ENCODE peak calls at places on chromosome 11, in nine cellular contexts. X is left ventricle myocardium inferior, Y is lower leg skin, U is cardiac muscle cell, T is psoas muscle, G is bronchial epithelial cell, R is GM12865, A is AG09309, N is AG04450. S is an unnamed sample.

GRCh38 chr11:106988151-106988806 is 30.0 kb downstream of the GUCY1A2 start:
- DNase-seq in X (no peak), Y (no peak), U (peak; percentile 89), T (no peak), G (peak; percentile 51), R (no peak), A (peak; percentile 86), N (no peak), S (no peak)

GRCh38 chr11:36792870-36793541 is 195.0 kb upstream of the RAG2 start:
- DNase-seq in X (no peak), Y (no peak), U (no peak), T (no peak), G (no peak), R (no peak), A (no peak), N (no peak), S (no peak)

GRCh38 chr11:130313383-130314183 is 1.1 kb downstream of the ZBTB44 start:
- DNase-seq in X (no peak), Y (no peak), U (peak; percentile 3), T (no peak), G (peak; percentile 42), R (peak; percentile 4), A (no peak), N (no peak), S (peak; percentile 12)

GRCh38 chr11:46741600-46742484 is 22.8 kb downstream of the F2 start:
- DNase-seq in X (no peak), Y (no peak), U (no peak), T (no peak), G (no peak), R (no peak), A (no peak), N (no peak), S (no peak)

GRCh38 chr11:12235945-12236743 is 125.8 kb downstream of the MICAL2 start:
- DNase-seq in X (no peak), Y (peak; percentile 45), U (peak; percentile 78), T (no peak), G (peak; percentile 62), R (peak; percentile 77), A (peak; percentile 68), N (peak; percentile 43), S (peak; percentile 41)

GRCh38 chr11:130180491-130180890 is 20.9 kb downstream of the ST14 start:
- DNase-seq in X (no peak), Y (no peak), U (no peak), T (no peak), G (peak; percentile 80), R (peak; percentile 28), A (no peak), N (no peak), S (peak; percentile 66)

GRCh38 chr11:18706330-18707243 is 8.0 kb downstream of the TMEM86A start:
- DNase-seq in X (peak; percentile 57), Y (peak; percentile 70), U (peak; percentile 77), T (peak; percentile 77), G (peak; percentile 57), R (peak; percentile 69), A (no peak), N (no peak), S (peak; percentile 51)

GRCh38 chr11:36726420-36726819 is 128.4 kb upstream of the RAG2 start:
- DNase-seq in X (no peak), Y (no peak), U (no peak), T (no peak), G (no peak), R (no peak), A (no peak), N (no peak), S (no peak)

GRCh38 chr11:126345759-126346585 is 9.5 kb upstream of the ST3GAL4 start:
- DNase-seq in X (no peak), Y (peak; percentile 77), U (peak; percentile 92), T (peak; percentile 70), G (peak; percentile 65), R (no peak), A (peak; percentile 64), N (no peak), S (no peak)

GRCh38 chr11:61688368-61689163 is 8.4 kb downstream of the DAGLA start:
- DNase-seq in X (peak; percentile 80), Y (peak; percentile 79), U (peak; percentile 77), T (peak; percentile 84), G (peak; percentile 28), R (no peak), A (peak; percentile 34), N (no peak), S (no peak)

DNA sequence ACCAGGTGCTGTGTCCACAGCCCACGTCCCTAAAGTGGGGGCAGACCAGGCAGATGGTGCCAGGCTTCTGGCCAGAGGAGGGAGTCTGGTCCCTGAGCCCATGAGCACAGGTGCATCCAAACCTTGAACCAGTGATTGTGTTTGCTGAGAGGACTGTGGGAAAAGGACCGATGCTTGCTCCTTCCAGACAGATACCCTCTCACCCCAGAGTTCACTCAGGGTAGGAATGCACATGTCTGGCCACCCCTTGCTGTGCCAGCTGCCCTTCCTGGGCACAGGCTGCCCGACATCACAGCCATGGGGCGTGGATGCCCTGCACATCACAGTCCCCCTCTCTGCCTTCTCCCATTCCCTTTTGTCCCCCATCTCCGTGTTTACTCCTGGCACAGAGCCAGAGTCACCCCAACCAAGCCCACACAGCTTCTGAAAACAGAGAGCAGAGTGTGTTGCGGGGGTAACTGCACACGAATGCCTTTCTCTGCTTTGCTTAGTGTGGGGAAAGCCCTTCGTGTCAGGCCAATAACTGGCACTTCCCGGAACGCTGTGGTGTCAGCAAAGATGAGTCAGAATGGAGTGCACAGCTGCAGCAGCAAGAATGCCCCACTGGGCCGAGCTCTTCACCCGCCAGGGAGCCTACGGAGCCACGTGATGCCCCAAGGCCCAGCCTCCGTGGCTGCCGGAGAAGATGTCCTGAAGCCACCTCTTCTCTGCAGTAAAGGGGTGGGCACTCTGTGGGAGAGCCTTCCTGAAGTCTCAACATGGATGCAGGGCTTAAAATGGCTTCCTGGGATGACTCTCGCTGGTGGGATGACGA is 7.6 kb downstream of the CARS1 start:
- DNase-seq in X (peak; percentile 55), Y (peak; percentile 78), U (peak; percentile 97), T (peak; percentile 95), G (peak; percentile 82), R (peak; percentile 94), A (peak; percentile 92), N (peak; percentile 94), S (peak; percentile 10)
- TF ChIP-seq CTCF in X (peak; percentile 10), Y (no peak), U (peak; percentile 41), T (peak; percentile 12), G (peak; percentile 48), R (peak; percentile 35), A (peak; percentile 64), N (peak; percentile 43), S (no peak)

GRCh38 chr11:26987726-26988125 is 6.2 kb upstream of the FIBIN start:
- DNase-seq in X (no peak), Y (no peak), U (no peak), T (no peak), G (peak; percentile 66), R (no peak), A (no peak), N (no peak), S (no peak)

GRCh38 chr11:26987205-26987604 is 6.7 kb upstream of the FIBIN start:
- DNase-seq in X (no peak), Y (no peak), U (peak; percentile 21), T (no peak), G (no peak), R (no peak), A (no peak), N (no peak), S (no peak)

GRCh38 chr11:26985941-26986340 is 8.0 kb upstream of the FIBIN start:
- DNase-seq in X (no peak), Y (peak; percentile 34), U (peak; percentile 21), T (no peak), G (peak; percentile 16), R (no peak), A (peak; percentile 51), N (no peak), S (no peak)

DNA sequence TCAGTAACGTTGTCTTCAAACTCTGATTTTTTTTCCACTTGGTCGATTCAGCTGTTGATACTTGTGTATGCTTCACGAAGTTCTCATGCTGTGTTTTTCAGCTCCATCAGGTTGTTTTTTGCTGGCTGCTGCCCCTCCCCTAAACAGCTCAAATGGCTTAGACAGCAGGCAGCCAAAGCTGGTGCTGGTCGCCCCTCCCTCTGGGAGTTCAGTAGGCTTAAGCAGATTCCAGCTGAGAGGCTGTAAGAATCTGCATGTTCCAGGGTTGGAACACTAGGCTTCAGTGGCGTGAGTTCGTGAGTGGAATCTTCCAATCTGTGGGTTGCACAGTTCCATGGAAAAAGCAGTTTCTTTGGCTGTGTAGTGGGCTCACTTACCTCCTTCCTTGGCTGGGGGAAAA is 10.3 kb upstream of the FIBIN start:
- DNase-seq in X (no peak), Y (no peak), U (no peak), T (no peak), G (no peak), R (no peak), A (no peak), N (no peak), S (no peak)
- H3K4me3 ChIP-seq in X (no peak overlapping the region), Y (no peak overlapping the region), U (no peak overlapping the region), T (no peak overlapping the region), G (no peak overlapping the region), R (no peak overlapping the region), A (no peak overlapping the region), N (no peak overlapping the region), S (no peak overlapping the region)

DNA sequence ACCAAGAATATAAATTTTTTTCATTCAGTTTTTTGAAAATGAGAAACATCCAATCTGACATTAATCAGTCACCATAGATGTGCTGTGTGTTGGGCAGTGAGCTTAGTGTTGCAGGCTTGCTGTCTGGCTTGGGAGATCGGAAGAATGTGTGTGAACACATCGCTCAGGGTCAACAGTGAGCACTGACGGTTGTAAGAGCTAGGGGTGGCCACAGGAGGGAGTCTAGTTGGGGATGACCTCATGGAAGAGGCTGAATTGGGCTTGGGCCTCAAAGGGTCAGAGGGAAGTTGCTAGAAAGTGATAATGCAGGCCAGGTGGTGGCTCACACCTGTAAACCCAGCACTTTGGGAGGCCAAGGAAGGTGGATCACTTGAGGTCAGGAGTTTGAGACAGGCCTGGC is 375.4 kb downstream of the DDX10 start:
- DNase-seq in X (no peak), Y (no peak), U (no peak), T (no peak), G (no peak), R (peak; percentile 19), A (no peak), N (no peak), S (no peak)
- TF ChIP-seq CTCF in X (no peak), Y (no peak), U (peak; percentile 11), T (no peak), G (peak; percentile 16), R (peak; percentile 19), A (no peak), N (peak; percentile 19), S (no peak)

GRCh38 chr11:119864836-119865235 is 135.8 kb upstream of the NECTIN1 start:
- DNase-seq in X (no peak), Y (no peak), U (no peak), T (no peak), G (no peak), R (no peak), A (no peak), N (no peak), S (no peak)

GRCh38 chr11:119860561-119861094 is 131.6 kb upstream of the NECTIN1 start:
- DNase-seq in X (no peak), Y (no peak), U (no peak), T (no peak), G (peak; percentile 73), R (no peak), A (no peak), N (no peak), S (no peak)

GRCh38 chr11:119861160-119861559 is 132.2 kb upstream of the NECTIN1 start:
- DNase-seq in X (no peak), Y (no peak), U (no peak), T (no peak), G (peak; percentile 70), R (no peak), A (no peak), N (no peak), S (no peak)

GRCh38 chr11:119863236-119863635 is 134.2 kb upstream of the NECTIN1 start:
- DNase-seq in X (no peak), Y (no peak), U (no peak), T (no peak), G (no peak), R (no peak), A (no peak), N (no peak), S (no peak)

GRCh38 chr11:119863811-119864601 is 135.0 kb upstream of the NECTIN1 start:
- DNase-seq in X (no peak), Y (no peak), U (no peak), T (no peak), G (no peak), R (no peak), A (no peak), N (no peak), S (peak; percentile 15)
- H3K4me3 ChIP-seq in X (no peak overlapping the region), Y (no peak overlapping the region), U (no peak overlapping the region), T (no peak overlapping the region), G (no peak overlapping the region), R (no peak overlapping the region), A (no peak overlapping the region), N (no peak overlapping the region), S (no peak overlapping the region)